ENCODE peak calls at places on chromosomes 2 and 18, in nine cellular contexts. R, D, V, E, O, S, F, X and P are unnamed samples.

GRCh38 chr2:86649119-86649947 is 25.7 kb upstream of the RNF103 start:
- DNase-seq in D (no peak), R (no peak), V (no peak), X (no peak), O (no peak), E (no peak), S (no peak), F (no peak), P (no peak)

GRCh38 chr2:235595420-235596010 is 101.7 kb downstream of the AGAP1 start:
- DNase-seq in X (peak), S (peak), D (peak), F (peak), V (peak), E (no peak), R (no peak), O (peak), P (peak)

GRCh38 chr2:18425186-18425585 is 135.3 kb downstream of the RDH14 start:
- DNase-seq in D (no peak), F (no peak), R (no peak), X (peak), E (no peak), V (no peak), O (no peak), S (no peak), P (no peak)

GRCh38 chr2:37664190-37664751 is 7.2 kb downstream of the CDC42EP3 start:
- DNase-seq in V (no peak), E (no peak), R (no peak), F (no peak), S (peak), O (no peak), D (no peak), X (no peak), P (no peak)

GRCh38 chr2:6657131-6657530 is 208.6 kb downstream of the CMPK2 start:
- DNase-seq in D (no peak), O (no peak), S (no peak), X (no peak), F (no peak), V (no peak), R (no peak), E (no peak), P (no peak)

GRCh38 chr2:156399224-156399949 is 36.8 kb upstream of the GPD2 start:
- DNase-seq in E (peak), D (no peak), S (peak), X (peak), F (no peak), V (no peak), O (no peak), R (no peak), P (no peak)

GRCh38 chr18:63452273-63452672 is 24.5 kb upstream of the SERPINB5 start:
- DNase-seq in R (no peak), V (no peak), O (no peak), D (no peak), S (no peak), F (no peak), X (peak), E (no peak), P (no peak)

GRCh38 chr2:159710601-159711180 is 1.6 kb upstream of the MARCHF7 start:
- DNase-seq in F (no peak), S (peak), V (no peak), D (no peak), R (no peak), O (no peak), E (no peak), X (peak), P (no peak)

GRCh38 chr18:51044928-51045587 is 15.0 kb downstream of the SMAD4 start:
- DNase-seq in V (no peak), E (no peak), S (no peak), R (no peak), F (no peak), D (no peak), X (no peak), O (no peak), P (no peak)

GRCh38 chr2:136134126-136134525 is 16.2 kb upstream of the CXCR4 start:
- DNase-seq in O (no peak), D (no peak), E (no peak), V (no peak), F (no peak), R (peak), X (no peak), S (no peak), P (no peak)

GRCh38 chr2:26196683-26197418 is 24.0 kb downstream of the GAREM2 start:
- DNase-seq in X (no peak), D (no peak), O (no peak), S (no peak), E (no peak), V (no peak), F (no peak), R (no peak), P (peak)

GRCh38 chr2:226794751-226795171 is 4.9 kb downstream of the IRS1 start:
- DNase-seq in X (peak), E (no peak), F (no peak), R (no peak), V (no peak), D (no peak), S (peak), O (no peak), P (no peak)

GRCh38 chr2:95271381-95271971 is 2.8 kb upstream of the PROM2 start:
- DNase-seq in S (no peak), F (peak), V (no peak), D (no peak), E (peak), X (no peak), O (peak), R (no peak), P (no peak)

GRCh38 chr2:121605820-121606733 is 43.2 kb downstream of the CLASP1 start:
- DNase-seq in X (no peak), V (no peak), O (no peak), D (no peak), S (no peak), R (no peak), E (no peak), F (no peak), P (no peak)

GRCh38 chr2:200442471-200442870 is 67.4 kb downstream of the KCTD18 start:
- DNase-seq in O (no peak), S (peak), X (peak), R (no peak), V (no peak), D (peak), E (no peak), F (no peak), P (no peak)

GRCh38 chr18:63762518-63762917 is 12.7 kb upstream of the SERPINB7 start:
- DNase-seq in O (no peak), E (no peak), X (peak), R (no peak), F (no peak), D (peak), V (no peak), S (peak), P (no peak)

GRCh38 chr2:10030311-10030736 is 13.0 kb upstream of the KLF11 start:
- DNase-seq in V (peak), S (no peak), O (no peak), E (no peak), R (no peak), F (peak), D (no peak), X (no peak), P (no peak)

GRCh38 chr2:10759151-10759714 is 37.8 kb downstream of the ATP6V1C2 start:
- DNase-seq in E (no peak), S (no peak), R (no peak), V (no peak), D (no peak), X (no peak), F (peak), O (peak), P (no peak)

GRCh38 chr2:54336136-54336976 is 80.3 kb upstream of the TSPYL6 start:
- DNase-seq in F (no peak), E (no peak), R (no peak), X (peak), V (no peak), D (peak), O (no peak), S (no peak), P (no peak)

GRCh38 chr2:108941767-108942166 is 47.3 kb downstream of the EDAR start:
- DNase-seq in V (no peak), O (no peak), F (peak), R (no peak), D (no peak), E (peak), S (no peak), X (no peak), P (no peak)

GRCh38 chr2:146496248-146496647 is 1348.6 kb upstream of the ACVR2A start:
- DNase-seq in F (no peak), X (no peak), D (no peak), E (no peak), V (no peak), O (no peak), R (no peak), S (no peak), P (no peak)

GRCh38 chr2:100865819-100866462 is 46.0 kb downstream of the NPAS2 start:
- DNase-seq in V (no peak), E (no peak), F (no peak), R (no peak), S (peak), O (no peak), D (peak), X (peak), P (no peak)

GRCh38 chr2:2848621-2849443 is 517.8 kb upstream of the MYT1L start:
- DNase-seq in V (peak), O (no peak), E (no peak), X (no peak), F (no peak), R (no peak), S (no peak), D (no peak), P (no peak)

GRCh38 chr2:20223345-20224190 is 1.4 kb downstream of the SDC1 start:
- DNase-seq in V (peak), R (peak), X (peak), S (peak), D (no peak), E (no peak), O (peak), F (peak), P (no peak)

GRCh38 chr18:79856119-79857080 is 58.7 kb downstream of the KCNG2 start:
- DNase-seq in F (no peak), E (no peak), D (no peak), S (no peak), X (peak), O (peak), V (peak), R (peak), P (peak)

GRCh38 chr2:236993799-236994198 is 91.9 kb upstream of the COPS8 start:
- DNase-seq in E (no peak), X (no peak), D (no peak), S (no peak), V (no peak), R (no peak), O (no peak), F (no peak), P (no peak)

GRCh38 chr2:100955226-100955625 is 46.9 kb upstream of the RPL31 start:
- DNase-seq in O (no peak), E (no peak), S (no peak), F (no peak), V (no peak), D (no peak), R (no peak), X (no peak), P (no peak)

GRCh38 chr2:234273887-234274584 is 222.8 kb downstream of the ARL4C start:
- DNase-seq in S (no peak), R (no peak), D (no peak), V (no peak), X (no peak), F (no peak), E (no peak), O (no peak), P (no peak)

GRCh38 chr2:112001136-112001764 is 53.8 kb upstream of the TMEM87B start:
- DNase-seq in F (no peak), E (no peak), O (no peak), R (no peak), S (no peak), V (no peak), X (peak), D (no peak), P (peak)

GRCh38 chr18:79515331-79515730 is 119.6 kb downstream of the NFATC1 start:
- DNase-seq in X (no peak), D (no peak), V (peak), F (peak), S (no peak), E (peak), R (no peak), O (peak), P (no peak)

GRCh38 chr2:49261791-49262190 is 107.5 kb upstream of the FSHR start:
- DNase-seq in D (no peak), R (no peak), F (no peak), V (no peak), S (no peak), X (no peak), E (no peak), O (no peak), P (no peak)

GRCh38 chr2:197914778-197915177 is 110.4 kb downstream of the PLCL1 start:
- DNase-seq in S (no peak), R (no peak), V (no peak), O (no peak), E (no peak), F (no peak), D (no peak), X (peak), P (no peak)

GRCh38 chr2:210169871-210170441 is 1.3 kb downstream of the KANSL1L start:
- DNase-seq in X (peak), R (peak), D (peak), F (no peak), O (no peak), E (no peak), V (no peak), S (peak), P (no peak)

GRCh38 chr2:14094592-14094991 is 537.9 kb upstream of the LRATD1 start:
- DNase-seq in F (no peak), V (no peak), S (peak), E (no peak), O (no peak), R (no peak), X (no peak), D (no peak), P (no peak)

GRCh38 chr2:211175956-211176355 is 619.6 kb downstream of the CPS1 start:
- DNase-seq in S (peak), O (no peak), E (no peak), X (peak), D (no peak), R (no peak), F (no peak), V (no peak), P (no peak)

GRCh38 chr2:211174631-211175030 is 618.2 kb downstream of the CPS1 start:
- DNase-seq in R (no peak), O (no peak), E (no peak), S (no peak), F (no peak), D (no peak), V (no peak), X (no peak), P (no peak)

GRCh38 chr2:211170843-211171242 is 614.4 kb downstream of the CPS1 start:
- DNase-seq in X (no peak), S (no peak), E (no peak), F (no peak), O (no peak), V (no peak), D (no peak), R (no peak), P (no peak)

DNA sequence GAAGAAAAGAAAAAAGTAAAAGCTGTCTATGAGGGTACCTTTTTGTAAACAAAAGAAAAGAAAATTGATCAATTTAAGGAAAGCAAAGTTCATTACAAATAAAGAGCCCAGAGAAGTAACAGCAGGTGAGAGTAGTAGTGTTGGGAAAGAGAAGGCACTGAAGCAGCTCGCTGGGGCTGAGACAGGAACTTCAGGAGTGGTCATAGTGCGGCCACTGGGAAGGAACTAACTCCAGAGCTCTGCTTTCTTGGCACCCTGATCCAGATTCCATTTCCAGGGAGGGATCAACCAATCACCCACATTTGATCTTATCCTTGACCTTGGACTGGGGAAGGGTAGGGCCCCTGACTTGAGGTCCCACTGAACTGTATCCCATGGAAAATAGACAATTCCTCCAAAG is 617.6 kb downstream of the CPS1 start:
- DNase-seq in D (no peak), X (no peak), E (no peak), S (no peak), O (no peak), F (no peak), R (no peak), V (no peak), P (no peak)
- TF ChIP-seq CTCF in D (no peak), X (no peak), E (no peak), S (no peak), O (no peak), F (no peak), R (no peak), V (no peak), P (no peak)

DNA sequence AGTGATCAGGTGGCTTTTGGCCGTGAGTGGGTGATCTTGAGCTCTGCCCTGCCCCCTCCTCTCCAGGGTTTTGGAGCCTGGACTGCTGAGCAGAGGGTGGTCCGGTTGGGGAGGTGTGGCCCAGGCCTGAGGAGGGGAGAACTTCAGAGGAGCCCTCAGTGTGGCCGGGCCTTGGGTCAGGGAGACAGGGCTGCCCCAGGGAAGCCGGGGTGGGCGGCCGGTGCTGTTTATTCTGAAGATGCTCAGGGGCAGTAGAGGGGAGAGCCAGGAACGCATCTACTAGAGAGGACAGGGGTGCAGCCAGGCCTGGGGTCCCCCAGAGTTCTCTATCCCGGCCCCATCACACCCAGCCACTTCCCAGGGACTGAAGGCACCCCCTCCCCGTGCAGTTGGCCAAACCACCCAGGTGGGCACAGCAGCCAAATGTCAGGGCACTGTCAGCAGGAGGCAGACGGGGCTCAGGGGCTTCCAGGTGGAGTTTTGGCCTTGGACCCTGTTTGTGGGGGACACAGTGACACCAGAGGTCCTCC is 971 bp downstream of the ERFE start:
- DNase-seq in V (no peak), O (no peak), R (no peak), S (no peak), E (no peak), D (no peak), F (peak), X (no peak), P (no peak)
- H3K4me3 ChIP-seq in V (peak), O (no peak), R (no peak), S (no peak), E (no peak), D (no peak), F (no peak), X (peak), P (no peak)

GRCh38 chr18:77191241-77191751 is 58.4 kb upstream of the GALR1 start:
- DNase-seq in R (no peak), O (no peak), F (no peak), X (peak), S (peak), D (no peak), V (peak), E (no peak), P (no peak)

GRCh38 chr18:77199707-77200106 is 49.9 kb upstream of the GALR1 start:
- DNase-seq in E (no peak), V (no peak), R (no peak), O (no peak), X (no peak), F (no peak), S (no peak), D (no peak), P (no peak)

GRCh38 chr18:77201508-77201907 is 48.1 kb upstream of the GALR1 start:
- DNase-seq in D (no peak), O (no peak), S (peak), X (no peak), V (no peak), E (no peak), R (no peak), F (no peak), P (no peak)

GRCh38 chr18:77198663-77199062 is 51.0 kb upstream of the GALR1 start:
- DNase-seq in V (no peak), E (no peak), D (no peak), R (no peak), O (no peak), S (no peak), X (no peak), F (no peak), P (no peak)

DNA sequence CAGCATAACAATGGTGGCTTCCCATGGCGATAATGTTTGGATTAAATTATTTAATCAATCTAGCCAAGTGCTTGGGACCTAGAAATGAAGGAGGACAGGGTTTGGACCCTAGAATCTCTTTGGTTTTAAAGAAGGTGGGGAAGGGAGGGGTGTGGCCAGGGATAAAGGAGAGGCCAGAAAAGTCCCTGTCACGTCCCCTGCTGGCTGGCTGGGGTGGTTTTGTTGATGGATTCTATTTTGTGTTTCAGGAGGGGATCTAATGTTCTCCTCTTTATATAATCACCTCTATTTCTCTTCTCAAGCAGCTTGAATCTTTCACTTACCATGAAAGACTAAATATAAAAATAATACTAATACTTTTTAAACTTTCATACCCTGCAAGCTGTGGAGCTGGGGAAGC is 52.6 kb upstream of the GALR1 start:
- DNase-seq in X (no peak), R (no peak), O (no peak), F (no peak), E (no peak), D (no peak), S (peak), V (peak), P (no peak)
- TF ChIP-seq CTCF in X (no peak), R (peak), O (no peak), F (no peak), E (no peak), D (peak), S (peak), V (peak), P (peak)

DNA sequence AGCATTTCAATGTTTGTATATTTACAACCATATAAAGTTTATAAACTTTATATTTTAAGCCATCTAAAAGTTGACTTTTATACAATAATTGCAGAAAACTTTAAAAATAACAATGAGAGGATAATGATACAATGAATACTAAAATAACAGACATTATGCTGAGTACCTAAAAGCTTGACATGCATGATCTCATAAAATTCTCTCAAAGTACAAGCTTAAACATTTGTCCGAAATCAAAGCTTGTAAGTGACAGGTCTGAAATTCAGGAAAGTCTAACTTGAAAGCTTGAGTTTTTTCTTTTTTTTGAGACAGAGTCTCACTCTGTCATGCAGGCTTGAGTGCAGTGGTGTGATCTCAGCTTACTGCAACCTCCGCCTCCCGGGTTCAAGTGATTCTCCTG is 84.1 kb upstream of the FRZB start:
- DNase-seq in X (no peak), S (no peak), E (no peak), V (no peak), D (no peak), F (no peak), O (no peak), R (no peak), P (no peak)
- H3K4me3 ChIP-seq in X (no peak), S (no peak), E (no peak), V (no peak), D (no peak), F (no peak), O (no peak), R (no peak), P (no peak)